ENCODE peak calls at places on chromosomes 6 and 20, in four cellular contexts. H is heart left ventricle, Z is osteocyte, B is GM12864. G is an unnamed sample.

GRCh38 chr6:37608587-37608986 is 89.1 kb downstream of the MDGA1 start:
- DNase-seq in H (no peak), Z (no peak), B (no peak), G (no peak)

GRCh38 chr20:63826753-63827152 is 4.3 kb downstream of the ZBTB46 start:
- DNase-seq in Z (no peak), H (no peak), B (no peak), G (no peak)

GRCh38 chr20:54144847-54145246 is 28.9 kb downstream of the CYP24A1 start:
- DNase-seq in B (no peak), Z (no peak), H (no peak), G (no peak)

GRCh38 chr20:1652960-1653359 is 4.6 kb downstream of the SIRPG start:
- DNase-seq in H (no peak), Z (no peak), B (no peak), G (no peak)

GRCh38 chr20:7454047-7454446 is 486.2 kb downstream of the HAO1 start:
- DNase-seq in H (no peak), Z (no peak), B (no peak), G (no peak)

GRCh38 chr6:108561742-108562502 is 1.2 kb downstream of the FOXO3 start:
- DNase-seq in Z (no peak), H (peak), B (no peak), G (no peak)

GRCh38 chr6:28597217-28597835 is 71.6 kb downstream of the GPX5 start:
- DNase-seq in H (no peak), B (no peak), Z (no peak), G (no peak)

GRCh38 chr6:69487688-69488087 is 309.1 kb downstream of the LMBRD1 start:
- DNase-seq in B (no peak), Z (no peak), H (no peak), G (no peak)

GRCh38 chr6:111147440-111147839 is 60.1 kb downstream of the SLC16A10 start:
- DNase-seq in H (no peak), B (no peak), Z (no peak), G (no peak)

GRCh38 chr6:25481267-25481666 is 170.7 kb upstream of the SCGN start:
- DNase-seq in Z (no peak), H (no peak), B (no peak), G (no peak)

GRCh38 chr6:31055401-31055800 is 45.1 kb downstream of the MUC22 start:
- DNase-seq in Z (no peak), H (no peak), B (no peak), G (no peak)

GRCh38 chr20:4040283-4041179 is 25.2 kb upstream of the RNF24 start:
- DNase-seq in H (no peak), B (no peak), Z (no peak), G (no peak)

GRCh38 chr6:6711832-6712231 is 123.3 kb downstream of the LY86 start:
- DNase-seq in H (no peak), Z (no peak), B (peak), G (peak)

GRCh38 chr20:34452281-34452982 is 63.8 kb upstream of the DYNLRB1 start:
- DNase-seq in B (no peak), H (no peak), Z (no peak), G (no peak)

GRCh38 chr6:14466278-14466677 is 348.7 kb downstream of the CD83 start:
- DNase-seq in H (no peak), B (no peak), Z (no peak), G (no peak)

GRCh38 chr6:136783021-136783420 is 9.3 kb downstream of the MAP3K5 start:
- DNase-seq in B (no peak), H (no peak), Z (no peak), G (no peak)

GRCh38 chr6:136784910-136785746 is 7.1 kb downstream of the MAP3K5 start:
- DNase-seq in Z (no peak), B (no peak), H (peak), G (no peak)

GRCh38 chr6:136782021-136782770 is 10.1 kb downstream of the MAP3K5 start:
- DNase-seq in H (no peak), Z (no peak), B (no peak), G (no peak)

GRCh38 chr6:136784271-136784664 is 8.0 kb downstream of the MAP3K5 start:
- DNase-seq in B (no peak), H (no peak), Z (no peak), G (no peak)

GRCh38 chr6:136783495-136784270 is 8.6 kb downstream of the MAP3K5 start:
- DNase-seq in B (no peak), H (peak), Z (no peak), G (peak)
- TF ChIP-seq CTCF in B (peak), H (no peak), Z (no peak), G (no peak)

DNA sequence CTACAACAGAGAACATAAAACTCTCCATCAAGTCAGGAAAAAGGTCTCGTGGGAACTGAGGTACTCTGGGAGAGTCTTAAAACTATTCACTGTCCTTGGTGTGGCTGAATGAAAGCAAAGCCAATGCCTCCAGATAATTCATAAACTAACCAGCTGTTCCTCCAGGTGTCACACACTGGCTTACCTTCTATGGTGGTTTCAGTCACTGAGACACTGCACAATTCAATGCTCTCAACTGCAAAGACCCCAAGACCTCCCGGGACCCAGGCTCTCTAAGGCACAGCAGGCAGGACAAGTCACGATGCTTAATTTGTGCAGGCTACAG is 100.8 kb downstream of the GMPR start:
- DNase-seq in B (no peak), H (no peak), Z (no peak), G (no peak)
- TF ChIP-seq CTCF in B (no peak), H (no peak), Z (no peak), G (no peak)

GRCh38 chr6:82331031-82331773 is 32.4 kb upstream of the TPBG start:
- DNase-seq in H (no peak), Z (no peak), B (no peak), G (no peak)
- TF ChIP-seq CTCF in H (no peak), Z (peak), B (peak), G (no peak)

GRCh38 chr6:85113934-85114582 is 335.8 kb upstream of the NT5E start:
- DNase-seq in H (no peak), B (no peak), Z (no peak), G (no peak)

GRCh38 chr6:85114583-85114939 is 335.3 kb upstream of the NT5E start:
- DNase-seq in Z (no peak), B (no peak), H (no peak), G (no peak)

GRCh38 chr6:85115876-85116275 is 334.0 kb upstream of the NT5E start:
- DNase-seq in H (no peak), B (no peak), Z (no peak), G (no peak)

GRCh38 chr6:85116475-85116874 is 333.4 kb upstream of the NT5E start:
- DNase-seq in H (no peak), Z (no peak), B (no peak), G (no peak)

DNA sequence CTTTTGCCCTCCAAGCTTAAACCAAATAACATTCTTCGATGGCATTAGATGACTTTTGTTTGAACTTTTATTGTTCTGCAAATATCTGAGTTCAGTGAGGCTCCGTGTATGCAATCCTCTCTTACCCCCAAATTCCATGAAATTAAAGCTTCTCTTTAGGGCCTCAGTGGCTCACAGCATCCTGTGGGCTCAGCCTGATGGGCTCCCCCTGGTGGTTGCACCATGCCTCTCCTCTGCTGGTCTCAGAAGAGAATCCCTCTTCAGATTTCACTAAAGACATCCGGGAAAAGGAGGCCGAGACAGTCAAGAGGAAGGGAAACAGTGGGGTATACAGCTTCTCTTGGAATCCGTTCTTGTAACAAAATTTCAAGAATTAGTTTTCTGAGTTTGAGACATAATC is 331.6 kb upstream of the NT5E start:
- DNase-seq in Z (no peak), B (no peak), H (no peak), G (no peak)
- TF ChIP-seq CTCF in Z (no peak), B (peak), H (no peak), G (no peak)

GRCh38 chr6:33248643-33248931 is 23.1 kb downstream of the VPS52 start:
- DNase-seq in B (no peak), H (no peak), Z (no peak), G (no peak)
- TF ChIP-seq CTCF in B (no peak), H (peak), Z (no peak), G (no peak)

DNA sequence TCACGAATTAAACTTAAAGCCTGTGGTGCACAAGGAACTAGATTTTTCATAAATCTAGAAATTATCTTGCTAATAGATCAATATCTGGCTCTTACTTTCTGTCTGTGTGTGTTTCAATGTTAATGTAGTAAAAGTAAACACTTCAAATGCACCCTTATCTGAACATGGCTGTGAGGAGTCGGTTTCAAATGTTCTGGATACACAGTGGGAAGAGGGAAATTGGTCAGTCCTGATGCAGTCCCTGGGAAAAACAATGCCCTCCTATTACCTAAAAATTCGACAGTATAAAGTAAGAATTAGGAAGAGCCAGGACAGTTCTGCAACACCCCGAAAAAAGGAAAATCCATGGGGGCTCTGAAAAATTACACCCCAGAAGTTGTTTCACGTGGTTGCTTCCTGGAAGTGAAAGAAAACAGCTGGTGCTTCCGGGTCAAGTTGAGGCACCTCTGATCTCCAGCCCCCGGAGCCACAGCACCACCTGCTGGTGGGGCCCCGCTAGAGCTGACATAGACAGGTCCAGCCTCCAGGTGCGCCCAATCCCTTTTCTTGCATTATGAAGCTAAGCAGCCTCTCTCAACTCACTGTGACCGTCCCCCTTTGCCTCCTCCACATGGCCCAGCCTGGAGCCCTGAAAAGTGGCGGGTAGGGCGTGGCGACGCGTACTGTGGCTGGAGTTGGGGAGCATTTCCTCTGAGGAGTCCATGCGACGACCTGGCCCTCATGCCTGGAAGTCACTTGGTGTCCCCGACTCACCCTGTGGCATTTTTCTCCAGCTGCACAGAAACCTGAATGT is 8.3 kb downstream of the SEMG2 start:
- DNase-seq in H (no peak), Z (no peak), B (peak), G (peak)
- TF ChIP-seq CTCF in H (no peak), Z (peak), B (peak), G (peak)

GRCh38 chr6:33124947-33125346 is 49.2 kb downstream of the HLA-DPB1 start:
- DNase-seq in H (no peak), Z (no peak), B (no peak), G (no peak)
- TF ChIP-seq CTCF in H (no peak), Z (no peak), B (no peak), G (no peak)

DNA sequence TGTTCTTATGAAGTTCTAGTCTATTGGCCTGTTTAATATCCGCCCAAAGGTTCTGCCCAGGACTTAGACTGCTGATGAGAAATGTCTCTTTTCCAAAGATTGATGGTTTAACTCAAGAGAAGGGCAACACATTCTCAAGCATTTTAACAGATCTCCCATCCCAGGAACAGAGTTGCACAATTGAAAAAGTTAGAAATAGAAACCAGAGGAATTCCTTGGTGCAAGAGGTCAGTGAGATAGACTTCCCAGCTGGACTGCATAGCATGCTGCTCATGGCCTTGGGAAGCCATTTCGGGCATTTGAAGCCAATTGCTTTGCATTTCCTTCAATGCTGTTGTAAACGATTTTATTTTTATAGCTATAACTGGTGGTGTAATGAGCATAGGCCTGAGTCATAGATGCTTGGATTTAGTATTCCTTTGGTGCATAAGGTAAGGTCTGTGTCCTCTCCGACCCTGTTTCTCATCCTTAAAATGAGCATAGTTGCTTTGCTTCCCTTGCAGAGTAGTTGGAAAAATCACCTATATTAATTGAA is 292.2 kb upstream of the JAG1 start:
- DNase-seq in B (no peak), Z (no peak), H (no peak), G (no peak)
- TF ChIP-seq CTCF in B (no peak), Z (no peak), H (no peak), G (no peak)

DNA sequence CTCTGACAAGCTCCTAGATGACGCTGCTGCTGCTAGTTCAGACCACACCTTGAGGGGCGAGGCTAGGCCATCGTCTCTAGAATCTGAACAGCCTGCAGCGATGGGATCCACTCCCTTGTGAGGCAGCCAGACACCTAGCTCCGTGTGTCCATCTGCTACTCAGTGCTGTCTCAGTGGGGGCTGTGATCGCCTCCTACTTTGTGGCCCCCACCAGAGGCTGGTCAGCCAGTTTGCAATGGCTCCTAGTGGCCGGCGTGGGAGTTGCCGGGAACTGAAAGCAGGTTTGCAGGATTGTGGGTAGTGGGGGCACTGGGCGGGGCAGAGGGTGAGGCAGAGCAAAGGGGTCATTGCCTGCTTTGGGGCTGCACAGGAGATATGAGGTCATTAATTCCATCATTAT is 2.8 kb downstream of the CCN5 start:
- DNase-seq in Z (no peak), B (no peak), H (no peak), G (no peak)
- TF ChIP-seq CTCF in Z (peak), B (no peak), H (peak), G (no peak)

DNA sequence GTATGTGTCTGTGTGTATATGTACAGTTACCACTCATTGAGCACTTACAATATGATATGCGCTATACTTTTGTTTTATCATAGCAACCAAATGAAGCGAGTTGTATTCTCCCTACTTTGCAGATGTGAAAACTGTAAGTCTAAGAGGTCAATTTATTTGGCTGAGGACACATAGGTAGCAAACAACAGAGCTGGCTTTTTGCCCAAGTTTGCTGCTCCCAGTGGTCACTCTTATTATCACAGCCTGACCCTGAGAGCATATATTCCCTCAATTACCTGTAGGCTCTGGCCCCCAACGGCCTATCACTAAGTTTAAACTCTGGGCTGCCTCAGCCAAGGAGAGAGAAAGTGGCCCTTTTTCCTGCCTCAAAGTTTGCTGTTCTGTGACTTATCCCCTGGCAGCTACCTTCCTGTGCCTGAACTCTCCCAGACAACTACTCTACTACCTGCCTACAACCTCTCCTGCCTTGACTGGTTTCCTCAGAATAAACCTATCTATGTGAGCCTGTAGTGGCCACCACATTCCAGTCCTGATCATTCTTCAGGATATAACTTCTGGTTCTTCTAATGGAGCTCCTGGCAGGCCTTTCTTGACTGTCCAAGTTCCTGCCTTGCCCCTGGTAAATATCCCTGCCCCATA is 221.8 kb downstream of the FRK start:
- DNase-seq in B (peak), H (no peak), Z (no peak), G (peak)
- TF ChIP-seq CTCF in B (peak), H (peak), Z (peak), G (peak)

G was measured in GM20000.